ENCODE peak calls at places on chromosomes 12 and 14, in five cellular contexts. M, C, N, U and X are unnamed samples.
A peak's percentile ranks its signal among the peaks of the same experiment; 100 is the strongest.

GRCh38 chr14:102913341-102914211 is 8.9 kb upstream of the AMN start:
- DNase-seq in M (peak; percentile 31), C (peak; percentile 43), N (no peak), U (no peak), X (no peak)

GRCh38 chr12:15116073-15116472 is 105.1 kb downstream of the RERG start:
- DNase-seq in M (no peak), C (no peak), N (no peak), U (no peak), X (no peak)

GRCh38 chr14:104572024-104572623 is 7.4 kb upstream of the C14orf180 start:
- DNase-seq in M (no peak), C (no peak), N (no peak), U (no peak), X (no peak)

GRCh38 chr14:65290830-65291229 is 121.7 kb upstream of the FUT8 start:
- DNase-seq in M (no peak), C (no peak), N (no peak), U (peak; percentile 84), X (no peak)

GRCh38 chr12:120844768-120845449 is 59.2 kb downstream of the SPPL3 start:
- DNase-seq in M (no peak), C (no peak), N (no peak), U (no peak), X (no peak)

GRCh38 chr12:72323881-72324280 is 51.7 kb downstream of the TRHDE start:
- DNase-seq in M (no peak), C (no peak), N (no peak), U (peak; percentile 8), X (no peak)

GRCh38 chr12:27297576-27297975 is 35.1 kb upstream of the BMAL2 start:
- DNase-seq in M (no peak), C (no peak), N (no peak), U (no peak), X (no peak)

GRCh38 chr14:89291351-89291940 is 125.6 kb downstream of the FOXN3 start:
- DNase-seq in M (no peak), C (no peak), N (no peak), U (no peak), X (no peak)

GRCh38 chr12:59650594-59651229 is 54.9 kb downstream of the SLC16A7 start:
- DNase-seq in M (no peak), C (no peak), N (no peak), U (no peak), X (no peak)
- TF ChIP-seq CTCF in M (no peak), C (no peak), N (no peak), U (peak; percentile 7), X (peak; percentile 6)

GRCh38 chr14:69850736-69851112 is 28.5 kb upstream of the SMOC1 start:
- DNase-seq in M (no peak), C (no peak), N (no peak), U (no peak), X (no peak)
- H3K4me3 ChIP-seq in M (no peak overlapping the region), C (no peak overlapping the region), N (no peak overlapping the region), U (no peak overlapping the region), X (no peak overlapping the region)

DNA sequence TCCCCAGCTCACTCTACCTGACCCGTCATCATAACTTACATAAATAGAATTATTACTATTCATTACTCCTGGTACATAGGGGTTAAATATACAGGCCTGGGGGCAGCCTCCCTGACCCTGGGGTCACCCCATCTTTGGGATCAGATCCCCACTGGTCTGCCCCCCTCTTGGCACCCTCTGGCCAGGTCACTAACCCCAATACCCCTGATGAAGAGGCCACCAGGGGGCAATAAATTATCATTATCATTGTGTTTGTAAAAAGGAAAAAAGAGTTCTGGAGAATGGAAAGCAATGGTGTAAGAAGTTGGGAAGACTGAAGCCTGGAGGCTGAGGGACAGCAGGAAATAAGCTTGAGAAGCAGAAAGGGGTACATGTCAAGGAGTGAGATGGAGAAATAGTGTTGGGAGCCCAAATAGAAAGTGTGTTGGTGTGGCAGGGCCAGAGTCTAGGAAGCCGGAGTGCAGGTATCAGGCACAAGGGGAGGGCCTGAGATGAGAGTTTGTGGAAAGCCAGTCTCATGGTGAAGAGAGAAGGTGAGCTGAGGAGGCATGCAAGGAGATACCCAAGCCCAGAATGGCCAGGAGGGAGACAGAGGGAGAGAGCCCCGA is 6.1 kb upstream of the AAAS start:
- DNase-seq in M (no peak), C (peak; percentile 42), N (no peak), U (no peak), X (no peak)
- TF ChIP-seq CTCF in M (no peak), C (peak; percentile 53), N (peak; percentile 25), U (peak; percentile 43), X (peak; percentile 27)

DNA sequence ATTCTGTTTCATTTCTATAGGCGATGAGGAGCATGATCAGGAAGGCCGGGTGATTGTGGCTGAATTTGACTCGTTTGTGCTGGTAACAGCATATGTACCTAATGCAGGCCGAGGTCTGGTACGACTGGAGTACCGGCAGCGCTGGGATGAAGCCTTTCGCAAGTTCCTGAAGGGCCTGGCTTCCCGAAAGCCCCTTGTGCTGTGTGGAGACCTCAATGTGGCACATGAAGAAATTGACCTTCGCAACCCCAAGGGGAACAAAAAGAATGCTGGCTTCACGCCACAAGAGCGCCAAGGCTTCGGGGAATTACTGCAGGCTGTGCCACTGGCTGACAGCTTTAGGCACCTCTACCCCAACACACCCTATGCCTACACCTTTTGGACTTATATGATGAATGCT is 1.9 kb downstream of the APEX1 start:
- DNase-seq in M (no peak), C (no peak), N (no peak), U (no peak), X (no peak)
- H3K4me3 ChIP-seq in M (no peak overlapping the region), C (no peak overlapping the region), N (no peak overlapping the region), U (no peak overlapping the region), X (no peak overlapping the region)

DNA sequence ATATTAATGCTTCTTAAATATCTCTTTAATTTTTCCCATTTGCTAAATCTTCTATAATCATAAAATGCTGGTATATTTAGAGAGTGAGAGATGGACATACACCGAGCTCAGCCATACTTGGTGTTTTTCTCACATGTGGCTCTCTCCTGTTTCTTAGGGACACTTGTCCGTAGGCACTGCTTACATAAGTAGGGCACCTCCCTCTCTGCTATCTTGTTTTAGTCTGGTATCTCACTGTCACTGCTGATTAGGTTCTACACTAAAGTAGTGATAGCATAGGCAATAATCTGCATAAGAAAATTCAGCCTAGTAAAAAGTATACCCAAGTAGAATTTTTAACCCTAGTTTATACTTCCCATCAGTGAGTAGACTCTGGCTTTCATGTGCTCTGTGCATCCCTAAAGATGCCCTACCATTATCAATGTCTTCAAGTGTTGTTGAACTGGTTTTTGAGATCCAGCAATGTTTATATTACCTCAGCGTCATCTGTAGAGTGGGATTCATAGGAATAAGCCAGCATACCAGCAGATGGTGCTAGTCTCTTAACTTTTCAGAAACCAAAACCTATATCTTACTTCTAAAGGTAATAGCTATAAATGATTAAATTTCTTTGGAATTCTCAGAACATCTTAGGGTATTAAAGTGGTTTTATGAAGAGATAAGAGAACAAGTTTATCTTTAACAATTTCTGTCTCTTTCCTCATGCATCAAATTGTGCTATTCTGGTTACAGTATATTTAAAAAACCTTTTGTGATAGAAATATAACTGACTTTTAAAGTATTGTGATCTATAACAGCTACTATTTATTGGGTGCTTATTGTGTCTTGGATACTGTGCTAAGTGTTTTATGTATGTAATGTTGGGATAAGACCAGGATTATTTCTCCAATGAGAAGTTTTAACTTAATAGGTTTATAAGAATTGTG is 32.9 kb downstream of the ARID2 start:
- DNase-seq in M (no peak), C (peak; percentile 26), N (no peak), U (peak; percentile 11), X (no peak)
- TF ChIP-seq CTCF in M (peak; percentile 34), C (peak; percentile 74), N (peak; percentile 48), U (peak; percentile 66), X (peak; percentile 65)

DNA sequence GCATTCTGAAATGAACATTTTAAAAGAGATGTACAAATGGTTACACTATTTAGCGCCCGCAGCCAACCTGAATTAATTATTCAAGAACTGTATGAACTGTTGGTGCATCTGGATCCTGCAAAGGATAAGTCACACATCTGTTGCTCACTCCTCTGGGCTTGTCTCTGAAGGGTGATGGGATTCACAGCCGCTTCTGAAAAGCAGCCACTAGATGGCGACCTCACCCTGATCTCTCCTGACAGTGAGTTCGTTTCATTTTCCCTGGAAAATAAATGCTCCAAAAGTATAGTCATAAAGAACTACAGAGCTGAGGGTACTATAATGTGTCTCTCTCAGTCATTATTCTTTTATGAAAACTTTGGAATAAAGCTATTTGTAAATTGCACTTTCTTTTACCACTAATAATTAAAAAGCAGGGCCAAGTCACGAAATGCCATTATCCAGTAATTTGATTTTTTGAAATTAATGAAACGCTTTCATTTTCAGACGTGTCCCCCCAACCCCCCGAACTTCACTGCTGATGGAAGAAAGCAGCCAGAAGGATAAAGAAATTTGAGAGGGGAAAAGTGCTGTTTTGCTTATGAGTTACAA is 789.6 kb downstream of the NRXN3 start:
- DNase-seq in M (no peak), C (peak; percentile 58), N (peak; percentile 45), U (peak; percentile 50), X (peak; percentile 0)
- H3K4me3 ChIP-seq in M (no peak overlapping the region), C (no peak overlapping the region), N (no peak overlapping the region), U (no peak overlapping the region), X (no peak overlapping the region)

GRCh38 chr12:88579572-88579940 is 715 bp downstream of the KITLG start:
- DNase-seq in M (peak; percentile 65), C (peak; percentile 51), N (peak; percentile 54), U (no peak), X (peak; percentile 6)

GRCh38 chr12:88578274-88578673 is 2.0 kb downstream of the KITLG start:
- DNase-seq in M (no peak), C (no peak), N (no peak), U (no peak), X (no peak)

GRCh38 chr12:88575361-88575959 is 4.8 kb downstream of the KITLG start:
- DNase-seq in M (no peak), C (no peak), N (no peak), U (no peak), X (no peak)

GRCh38 chr12:88578821-88579518 is 1.3 kb downstream of the KITLG start:
- DNase-seq in M (peak; percentile 33), C (peak; percentile 81), N (no peak), U (no peak), X (no peak)

DNA sequence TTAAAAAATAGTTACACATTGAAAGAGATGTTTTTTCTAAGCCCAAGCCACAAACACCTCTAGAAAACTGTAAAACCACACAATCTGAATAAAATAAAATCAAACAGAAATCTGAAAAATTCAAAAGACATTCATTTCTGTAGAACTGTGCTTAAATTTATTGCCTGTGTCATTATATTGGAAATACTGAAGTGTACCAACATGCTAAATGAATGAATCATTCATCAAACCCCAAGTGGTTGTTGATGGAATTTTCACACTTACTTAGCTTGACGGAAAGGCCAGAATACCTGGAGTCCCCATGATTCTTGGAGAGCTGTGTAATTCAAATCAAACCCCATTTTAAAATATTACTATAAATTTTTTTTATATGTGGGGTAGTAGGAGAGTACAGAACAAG is 2.7 kb downstream of the KITLG start:
- DNase-seq in M (no peak), C (peak; percentile 28), N (no peak), U (no peak), X (no peak)
- TF ChIP-seq CTCF in M (no peak), C (no peak), N (peak; percentile 23), U (peak; percentile 8), X (no peak)